ENCODE peak calls at places on chromosomes 12 and 14, in six cellular contexts. V is GM12878, C is HepG2, P is A549, S is K562, R is SK-N-SH. H is an unnamed sample.

GRCh38 chr14:35829449-35829848 is 3.3 kb downstream of the BRMS1L start:
- DNase-seq in P (no peak), V (no peak), R (no peak), S (no peak), C (no peak), H (peak)

GRCh38 chr14:77848031-77848430 is 48.1 kb downstream of the ADCK1 start:
- DNase-seq in V (no peak), C (no peak), R (no peak), S (no peak), P (no peak), H (peak)

GRCh38 chr14:54814076-54814475 is 88.5 kb downstream of the GCH1 start:
- DNase-seq in C (no peak), P (no peak), R (no peak), S (peak), V (no peak), H (no peak)

GRCh38 chr12:116066381-116067230 is 210.9 kb downstream of the MED13L start:
- DNase-seq in S (peak), C (peak), P (peak), R (peak), V (no peak), H (peak)

GRCh38 chr12:70007687-70008086 is 182.7 kb downstream of the MYRFL start:
- DNase-seq in C (no peak), R (no peak), S (no peak), V (no peak), P (no peak), H (no peak)

GRCh38 chr14:30443368-30444007 is 115.5 kb upstream of the G2E3 start:
- DNase-seq in S (no peak), R (peak), C (peak), P (peak), V (no peak), H (peak)

GRCh38 chr14:65788876-65789859 is 376.6 kb downstream of the FUT8 start:
- DNase-seq in C (peak), R (peak), S (no peak), V (no peak), P (no peak), H (no peak)

GRCh38 chr14:23249810-23250209 is 12.1 kb downstream of the RNF212B start:
- DNase-seq in V (no peak), P (no peak), S (no peak), R (no peak), C (no peak), H (no peak)

GRCh38 chr14:91257328-91258020 is 13.0 kb upstream of the GPR68 start:
- DNase-seq in V (no peak), C (no peak), S (no peak), R (peak), P (no peak), H (no peak)

GRCh38 chr12:28998662-28999120 is 150.4 kb upstream of the FAR2 start:
- DNase-seq in S (peak), C (peak), P (peak), V (no peak), R (peak), H (peak)

GRCh38 chr12:90978117-90978770 is 23.3 kb upstream of the CCER1 start:
- DNase-seq in S (peak), R (peak), V (peak), P (peak), C (peak), H (peak)

GRCh38 chr14:97298331-97298730 is 501.1 kb downstream of the VRK1 start:
- DNase-seq in C (no peak), R (peak), P (no peak), V (no peak), S (peak), H (no peak)

GRCh38 chr12:129276408-129277042 is 423.2 kb downstream of the GLT1D1 start:
- DNase-seq in P (no peak), V (no peak), R (no peak), C (no peak), S (no peak), H (no peak)

GRCh38 chr12:19712041-19712440 is 272.7 kb downstream of the AEBP2 start:
- DNase-seq in R (no peak), C (no peak), V (no peak), P (peak), S (no peak), H (peak)

GRCh38 chr12:89707992-89708792 is 446 bp downstream of the ATP2B1 start:
- DNase-seq in C (no peak), R (peak), S (peak), V (no peak), P (peak), H (peak)

GRCh38 chr12:116492703-116493324 is 66.4 kb upstream of the MAP1LC3B2 start:
- DNase-seq in P (peak), R (no peak), S (peak), V (no peak), C (no peak), H (peak)

GRCh38 chr12:94980577-94980976 is 22.9 kb downstream of the NDUFA12 start:
- DNase-seq in R (peak), C (no peak), P (no peak), V (no peak), S (no peak), H (peak)

GRCh38 chr12:108838194-108839010 is 19.0 kb downstream of the SSH1 start:
- DNase-seq in S (peak), V (peak), C (peak), P (peak), R (peak), H (peak)

GRCh38 chr12:98371419-98371818 is 144.0 kb upstream of the TMPO start:
- DNase-seq in C (no peak), R (no peak), P (no peak), S (no peak), V (no peak), H (no peak)

GRCh38 chr14:58428011-58428807 is 690 bp downstream of the KIAA0586 start:
- DNase-seq in C (peak), P (peak), R (peak), S (peak), V (no peak), H (peak)

GRCh38 chr12:76685246-76685678 is 78.7 kb upstream of the ZDHHC17 start:
- DNase-seq in V (no peak), S (no peak), P (no peak), R (no peak), C (no peak), H (peak)

GRCh38 chr14:23364604-23365352 is at the start of gene EFS:
- DNase-seq in R (peak), P (no peak), C (no peak), S (no peak), V (no peak), H (peak)

GRCh38 chr14:103551338-103551762 is 11.1 kb downstream of the BAG5 start:
- DNase-seq in S (no peak), V (no peak), C (no peak), R (peak), P (no peak), H (no peak)

GRCh38 chr14:90503582-90503981 is 106.8 kb downstream of the CALM1 start:
- DNase-seq in R (peak), C (no peak), V (no peak), S (no peak), P (no peak), H (no peak)

GRCh38 chr14:44803239-44803905 is 158.4 kb downstream of the KLHL28 start:
- DNase-seq in R (peak), C (peak), S (peak), V (peak), P (peak), H (peak)

GRCh38 chr14:42130809-42131208 is 524.1 kb downstream of the LRFN5 start:
- DNase-seq in C (no peak), P (no peak), R (no peak), S (no peak), V (no peak), H (no peak)

GRCh38 chr14:84519836-84520235 is 1010.1 kb upstream of the FLRT2 start:
- DNase-seq in R (no peak), P (no peak), S (no peak), C (no peak), V (no peak), H (no peak)

GRCh38 chr12:3967556-3968160 is 94.5 kb upstream of the PARP11 start:
- DNase-seq in V (no peak), C (peak), P (no peak), R (no peak), S (no peak), H (no peak)

GRCh38 chr12:24045816-24046257 is 96.4 kb upstream of the SOX5 start:
- DNase-seq in S (no peak), V (no peak), R (peak), C (peak), P (no peak), H (peak)

GRCh38 chr12:121872546-121873223 is 14.0 kb upstream of the HPD start:
- DNase-seq in R (peak), S (no peak), V (no peak), P (no peak), C (no peak), H (peak)
- TF ChIP-seq SMC3 in R (no peak), S (no peak), V (no peak), P (no peak), C (no peak), H (no peak)

DNA sequence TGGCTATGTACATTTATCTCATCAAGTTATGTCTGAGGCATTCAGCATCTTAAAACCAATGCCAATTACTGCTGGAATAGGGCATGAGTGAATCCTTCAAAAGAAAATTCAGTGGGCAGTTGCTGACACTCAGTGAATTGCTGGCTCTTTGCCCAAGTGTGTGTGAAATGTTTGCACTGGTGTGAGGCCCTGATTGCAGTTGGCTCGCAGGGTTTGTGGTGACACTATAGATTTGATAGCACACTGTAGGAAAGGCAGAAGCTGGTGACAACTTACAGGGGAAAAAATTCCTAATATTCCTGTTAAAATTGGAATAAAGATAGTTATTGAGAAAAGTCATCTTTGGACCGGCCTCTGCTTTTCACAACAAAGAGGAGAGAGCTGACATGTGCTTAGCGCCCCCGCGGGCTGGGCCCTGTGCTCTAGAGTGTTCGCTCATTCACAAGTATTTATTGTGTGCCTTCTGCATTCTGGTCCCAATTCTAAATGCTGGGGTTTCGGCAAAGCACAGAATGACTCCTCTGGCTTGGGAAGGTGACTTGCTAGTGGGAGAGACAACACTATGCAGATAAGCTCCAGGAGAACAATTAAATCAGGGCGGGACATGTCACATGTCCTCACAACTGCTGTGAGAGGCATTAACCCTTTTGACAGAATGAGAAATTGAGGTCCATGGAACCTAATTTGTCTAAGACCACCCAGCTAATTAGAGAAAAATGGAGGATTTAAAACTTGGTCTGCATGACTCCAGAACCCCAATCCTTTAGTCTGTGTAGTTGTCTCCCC is 418.7 kb downstream of the NPAS3 start:
- DNase-seq in C (no peak), V (no peak), P (no peak), S (no peak), R (no peak), H (no peak)
- TF ChIP-seq SMC3 in C (no peak), V (no peak), P (no peak), S (no peak), R (no peak), H (no peak)

GRCh38 chr14:29222671-29223268 is 456.2 kb downstream of the FOXG1 start:
- DNase-seq in S (no peak), V (no peak), C (peak), R (peak), P (no peak), H (peak)

GRCh38 chr14:29233188-29233587 is 466.6 kb downstream of the FOXG1 start:
- DNase-seq in R (no peak), C (no peak), S (no peak), V (no peak), P (no peak), H (no peak)

DNA sequence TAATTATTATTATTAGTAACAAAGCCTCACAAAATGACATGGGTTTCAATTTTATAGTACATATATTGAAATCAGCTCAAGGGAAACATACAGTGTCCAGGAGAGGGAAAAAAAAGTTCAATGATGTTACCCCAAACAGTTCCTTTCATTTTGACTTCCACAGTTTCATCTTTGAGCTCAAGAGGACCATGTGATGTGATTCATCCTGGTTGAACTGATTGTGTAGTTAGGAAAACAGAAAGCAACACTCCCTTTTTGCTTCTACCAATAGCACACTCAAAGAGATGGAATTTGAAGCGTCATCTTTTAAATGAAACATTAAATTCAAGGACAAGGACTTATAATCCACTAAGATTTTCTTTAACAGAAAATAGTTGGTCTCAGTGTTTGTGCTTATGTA is 461.0 kb downstream of the FOXG1 start:
- DNase-seq in C (no peak), R (no peak), V (no peak), S (no peak), P (no peak), H (peak)
- TF ChIP-seq SMC3 in C (no peak), R (no peak), V (no peak), S (no peak), P (no peak), H (no peak)

DNA sequence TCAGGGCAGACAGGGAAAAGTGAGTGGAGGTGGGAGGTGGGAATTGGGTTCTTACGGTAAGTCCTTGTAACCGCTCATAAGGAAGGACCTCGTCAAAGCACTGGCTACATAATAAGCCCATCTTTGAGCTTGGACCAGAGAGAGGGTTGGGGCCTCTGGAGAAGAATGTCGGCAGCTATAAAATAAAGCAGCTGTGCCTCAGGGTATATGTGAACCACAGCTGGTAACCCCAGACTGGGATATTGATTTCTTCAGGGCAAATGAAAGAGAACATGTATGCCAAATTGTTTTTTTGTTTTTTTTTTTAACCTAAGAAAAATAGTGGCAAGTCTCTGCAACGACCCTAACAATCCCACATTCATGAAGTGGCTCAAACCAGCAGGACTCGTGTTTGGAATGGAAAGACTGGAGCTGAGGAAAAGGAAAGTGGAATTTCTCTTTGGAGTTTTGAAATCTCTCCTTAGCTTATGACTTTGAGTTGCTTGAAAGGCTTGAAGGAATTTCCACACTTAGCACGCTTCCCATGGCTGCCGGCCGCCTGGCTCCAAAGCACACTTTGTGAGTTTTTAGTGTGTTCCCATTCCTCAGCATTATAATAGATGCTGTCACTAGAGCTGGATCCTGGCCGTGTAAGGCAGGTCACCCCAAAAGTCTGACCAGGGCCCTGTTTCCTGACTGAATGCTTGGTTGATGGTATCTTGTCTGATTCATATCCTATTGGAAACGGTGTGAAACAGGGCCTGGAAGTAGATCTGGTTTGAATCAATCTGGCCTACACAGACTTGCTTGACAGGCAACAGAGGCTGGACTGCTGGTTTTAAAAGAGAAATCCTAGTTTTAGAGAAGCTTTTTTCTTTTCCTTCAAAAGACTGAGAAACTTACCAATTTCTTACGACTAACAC is 244.7 kb downstream of the MSRB3 start:
- DNase-seq in V (no peak), R (no peak), P (no peak), C (no peak), S (no peak), H (peak)
- TF ChIP-seq SMC3 in V (no peak), R (no peak), P (no peak), C (no peak), S (no peak), H (no peak)

GRCh38 chr14:100537701-100538565 is 49.3 kb downstream of the BEGAIN start:
- DNase-seq in S (no peak), C (no peak), R (peak), V (no peak), P (no peak), H (no peak)

GRCh38 chr14:100535287-100536131 is 51.7 kb downstream of the BEGAIN start:
- DNase-seq in S (no peak), V (no peak), R (peak), P (no peak), C (no peak), H (no peak)

GRCh38 chr14:100536141-100536540 is 51.1 kb downstream of the BEGAIN start:
- DNase-seq in C (no peak), V (no peak), S (no peak), R (peak), P (no peak), H (no peak)

GRCh38 chr14:100538566-100539318 is 48.5 kb downstream of the BEGAIN start:
- DNase-seq in P (no peak), C (no peak), R (peak), S (no peak), V (no peak), H (no peak)

GRCh38 chr14:100536721-100537700 is 50.2 kb downstream of the BEGAIN start:
- DNase-seq in R (peak), V (no peak), C (no peak), P (no peak), S (no peak), H (no peak)
- TF ChIP-seq SMC3 in R (no peak), V (no peak), C (no peak), P (no peak), S (no peak), H (no peak)